ENCODE peak calls at places on chromosomes 11 and 22, in four cellular contexts. N, J, S and H are unnamed samples.
A peak's percentile ranks its signal among the peaks of the same experiment; 100 is the strongest.

GRCh38 chr11:41879186-41879738 is 419.8 kb upstream of the LRRC4C start:
- DNase-seq in N (no peak), J (no peak), S (no peak), H (no peak)

GRCh38 chr11:128889657-128890213 is 1.4 kb upstream of the KCNJ5 start:
- DNase-seq in N (no peak), J (no peak), S (no peak), H (no peak)

GRCh38 chr11:128772814-128773213 is 78.9 kb downstream of the FLI1 start:
- DNase-seq in N (peak; percentile 57), J (peak; percentile 86), S (peak; percentile 76), H (no peak)

GRCh38 chr22:36386900-36387663 is 685 bp downstream of the MYH9 start:
- DNase-seq in N (peak; percentile 82), J (peak; percentile 81), S (peak; percentile 81), H (no peak)

GRCh38 chr11:130124096-130124495 is 35.5 kb upstream of the ST14 start:
- DNase-seq in N (no peak), J (no peak), S (peak; percentile 44), H (no peak)

GRCh38 chr11:62370743-62371440 is 33.6 kb downstream of the ASRGL1 start:
- DNase-seq in N (peak; percentile 70), J (peak; percentile 49), S (peak; percentile 52), H (no peak)

GRCh38 chr11:57567210-57567511 is 311 bp downstream of the UBE2L6 start:
- DNase-seq in N (peak; percentile 41), J (peak; percentile 50), S (no peak), H (no peak)

GRCh38 chr11:123300874-123301695 is 106.0 kb upstream of the CLMP start:
- DNase-seq in N (no peak), J (peak; percentile 39), S (no peak), H (no peak)

GRCh38 chr11:7421136-7421535 is 64.2 kb upstream of the OLFML1 start:
- DNase-seq in N (no peak), J (no peak), S (no peak), H (no peak)

GRCh38 chr11:18791175-18792065 is at the start of gene PTPN5:
- DNase-seq in N (no peak), J (no peak), S (no peak), H (no peak)

GRCh38 chr11:125123947-125124633 is 12.7 kb upstream of the TMEM218 start:
- DNase-seq in N (peak; percentile 62), J (peak; percentile 53), S (peak; percentile 74), H (no peak)

GRCh38 chr11:132058211-132058772 is 687.9 kb downstream of the NTM start:
- DNase-seq in N (peak; percentile 14), J (no peak), S (no peak), H (no peak)

GRCh38 chr11:62432695-62433094 is 13.9 kb downstream of the SCGB1A1 start:
- DNase-seq in N (no peak), J (no peak), S (no peak), H (no peak)

GRCh38 chr11:72634016-72634415 is 40.2 kb downstream of the PDE2A start:
- DNase-seq in N (no peak), J (no peak), S (no peak), H (no peak)

GRCh38 chr11:46036969-46037368 is 84.3 kb downstream of the PHF21A start:
- DNase-seq in N (no peak), J (no peak), S (no peak), H (no peak)

GRCh38 chr11:120180571-120181445 is 30.0 kb upstream of the OAF start:
- DNase-seq in N (peak; percentile 5), J (no peak), S (peak; percentile 20), H (no peak)

GRCh38 chr11:58576792-58577440 is 1.3 kb upstream of the LPXN start:
- DNase-seq in N (no peak), J (peak; percentile 19), S (no peak), H (peak; percentile 38)

GRCh38 chr11:10973416-10973815 is 115.6 kb upstream of the ZBED5 start:
- DNase-seq in N (no peak), J (no peak), S (no peak), H (no peak)

GRCh38 chr11:77596626-77597025 is 6.9 kb downstream of the AQP11 start:
- DNase-seq in N (no peak), J (no peak), S (no peak), H (no peak)

GRCh38 chr22:18095101-18095805 is 15.4 kb upstream of the TUBA8 start:
- DNase-seq in N (no peak), J (no peak), S (no peak), H (no peak)

GRCh38 chr22:39182478-39183030 is 30.1 kb upstream of the CBX7 start:
- DNase-seq in N (no peak), J (no peak), S (no peak), H (peak; percentile 25)

GRCh38 chr22:39184586-39185577 is 32.4 kb upstream of the CBX7 start:
- DNase-seq in N (no peak), J (no peak), S (no peak), H (peak; percentile 68)

GRCh38 chr22:39188809-39189208 is 36.3 kb upstream of the CBX7 start:
- DNase-seq in N (no peak), J (no peak), S (no peak), H (no peak)

GRCh38 chr22:39183991-39184585 is 31.6 kb upstream of the CBX7 start:
- DNase-seq in N (no peak), J (no peak), S (no peak), H (peak; percentile 68)

GRCh38 chr22:39185601-39186012 is 33.1 kb upstream of the CBX7 start:
- DNase-seq in N (peak; percentile 33), J (no peak), S (no peak), H (peak; percentile 72)
- TF ChIP-seq CTCF in N (no peak), J (no peak), S (no peak), H (peak; percentile 51)

GRCh38 chr22:37797874-37798500 is 9.7 kb upstream of the GCAT start:
- DNase-seq in N (no peak), J (no peak), S (no peak), H (no peak)
- TF ChIP-seq CTCF in N (no peak), J (no peak), S (no peak), H (no peak)

GRCh38 chr11:44484211-44484610 is 81.3 kb upstream of the CD82 start:
- DNase-seq in N (peak; percentile 26), J (no peak), S (no peak), H (no peak)
- TF ChIP-seq CTCF in N (no peak), J (no peak), S (no peak), H (peak; percentile 66)

GRCh38 chr11:134253189-134253993 is at the start of the genes ACAD8 and THYN1:
- DNase-seq in N (peak; percentile 97), J (peak; percentile 97), S (peak; percentile 97), H (peak; percentile 98)
- TF ChIP-seq CTCF in N (peak; percentile 19), J (peak; percentile 40), S (no peak), H (peak; percentile 46)

GRCh38 chr11:122101625-122102291 is 14.3 kb downstream of the BLID start:
- DNase-seq in N (peak; percentile 25), J (no peak), S (no peak), H (no peak)
- TF ChIP-seq CTCF in N (no peak), J (no peak), S (no peak), H (peak; percentile 89)

GRCh38 chr22:41746563-41747400 is 47.5 kb downstream of the MEI1 start:
- DNase-seq in N (peak; percentile 87), J (peak; percentile 69), S (peak; percentile 78), H (no peak)

GRCh38 chr22:41739576-41739975 is 40.3 kb downstream of the MEI1 start:
- DNase-seq in N (no peak), J (no peak), S (no peak), H (no peak)

GRCh38 chr22:41745968-41746367 is 46.7 kb downstream of the MEI1 start:
- DNase-seq in N (no peak), J (no peak), S (no peak), H (no peak)

GRCh38 chr22:41742918-41743317 is 43.6 kb downstream of the MEI1 start:
- DNase-seq in N (no peak), J (no peak), S (no peak), H (no peak)
- TF ChIP-seq CTCF in N (no peak), J (no peak), S (no peak), H (no peak)

DNA sequence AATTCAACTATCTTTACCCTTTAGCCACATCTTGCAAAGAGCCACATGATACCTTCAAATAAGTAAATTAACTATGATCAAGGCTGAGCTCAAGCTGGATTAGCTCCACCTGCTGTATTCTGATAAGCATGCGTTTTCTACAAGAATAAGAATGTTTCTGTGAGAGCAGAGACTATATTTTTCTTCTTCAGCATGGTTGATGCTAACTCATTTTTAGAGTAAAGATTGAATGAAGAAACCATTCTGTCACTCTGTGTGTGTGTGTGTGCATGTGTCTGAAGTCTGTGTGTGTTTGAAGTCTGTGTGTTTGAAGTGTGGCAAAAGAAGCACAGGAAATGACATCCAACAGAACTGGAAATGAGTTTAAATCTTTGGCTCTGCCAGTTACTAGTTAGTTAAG is 12.0 kb upstream of the LAYN start:
- DNase-seq in N (no peak), J (no peak), S (no peak), H (no peak)
- TF ChIP-seq CTCF in N (no peak), J (no peak), S (no peak), H (peak; percentile 52)

DNA sequence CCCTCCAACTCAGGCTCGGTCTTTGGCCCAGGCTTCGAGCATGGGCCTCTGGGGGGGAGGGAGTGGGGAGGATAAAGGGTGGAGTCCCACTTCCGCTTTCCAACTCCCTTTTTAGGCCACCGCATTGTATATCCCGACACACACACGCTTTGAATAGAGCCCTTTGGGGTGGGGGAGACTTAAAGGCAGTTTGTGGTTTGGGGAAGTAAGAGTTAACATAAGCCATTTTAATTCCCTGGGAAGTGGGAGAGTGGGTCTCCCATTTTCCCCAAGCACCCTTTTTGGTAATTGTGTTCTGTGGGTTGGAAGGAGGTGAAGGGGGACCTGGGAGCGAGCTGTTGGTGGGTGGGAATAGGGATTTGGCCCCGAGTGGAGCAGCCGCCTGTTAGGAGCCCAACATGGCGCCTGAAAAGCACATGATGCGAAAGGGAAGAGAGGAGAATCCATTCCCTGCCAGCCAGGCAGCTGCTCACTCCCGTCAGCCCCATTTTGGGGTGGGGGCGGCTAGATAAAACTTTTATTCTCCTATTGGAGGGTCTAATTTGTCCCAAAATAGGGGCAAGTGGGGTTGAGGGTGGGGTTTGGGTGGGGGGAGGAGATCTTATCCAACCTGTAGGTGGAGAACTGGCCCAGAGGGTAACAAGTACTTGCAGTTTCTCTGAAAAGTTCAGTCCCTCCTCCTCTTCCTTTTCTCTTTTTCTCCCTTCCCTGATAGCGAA is 983 bp downstream of the PCF11 start:
- DNase-seq in N (peak; percentile 70), J (peak; percentile 62), S (peak; percentile 50), H (no peak)
- TF ChIP-seq CTCF in N (no peak), J (peak; percentile 12), S (no peak), H (peak; percentile 49)